ENCODE peak calls at places on chromosomes 16 and 17, in four cellular contexts. V is DMS79 treated with DMSO at 0.1 percent for 48 hours, L is amniotic stem cell, S is cardiac fibroblast. C is an unnamed sample.

GRCh38 chr17:21379080-21379711 is 3.0 kb downstream of the KCNJ12 start:
- DNase-seq in S (no peak), L (no peak), V (peak), C (no peak)

GRCh38 chr17:61009619-61010018 is 332.0 kb downstream of the BCAS3 start:
- DNase-seq in V (no peak), L (no peak), S (peak), C (no peak)

GRCh38 chr17:9115446-9116265 is 94.3 kb downstream of the NTN1 start:
- DNase-seq in S (peak), V (no peak), L (no peak), C (peak)

GRCh38 chr16:73020409-73020884 is 27.5 kb downstream of the ZFHX3 start:
- DNase-seq in S (peak), V (peak), L (peak), C (peak)

GRCh38 chr16:86962259-86962658 is 354.9 kb downstream of the C16orf95 start:
- DNase-seq in L (no peak), S (no peak), V (no peak), C (no peak)

GRCh38 chr16:1216296-1216619 is 8.8 kb downstream of the TPSG1 start:
- DNase-seq in L (no peak), V (no peak), S (no peak), C (no peak)

GRCh38 chr16:77435240-77435819 is 496 bp upstream of the ADAMTS18 start:
- DNase-seq in L (no peak), S (no peak), V (peak), C (no peak)

GRCh38 chr17:65194670-65195334 is 57.6 kb downstream of the RGS9 start:
- DNase-seq in L (no peak), V (no peak), S (no peak), C (no peak)

GRCh38 chr17:37148171-37148570 is 199.4 kb downstream of the AATF start:
- DNase-seq in S (no peak), V (no peak), L (no peak), C (no peak)

GRCh38 chr17:354651-355556 is 2.3 kb upstream of the RPH3AL start:
- DNase-seq in V (no peak), S (no peak), L (no peak), C (no peak)

GRCh38 chr16:77214411-77215138 is 15.4 kb downstream of the SYCE1L start:
- DNase-seq in V (no peak), S (no peak), L (no peak), C (no peak)

GRCh38 chr17:2950846-2951245 is 112.6 kb downstream of the OR1D5 start:
- DNase-seq in V (no peak), S (no peak), L (no peak), C (no peak)

GRCh38 chr17:64418506-64419339 is 28.1 kb upstream of the PECAM1 start:
- DNase-seq in V (peak), S (peak), L (peak), C (peak)

GRCh38 chr17:80441133-80441578 is 26.2 kb downstream of the ENDOV start:
- DNase-seq in S (peak), L (peak), V (no peak), C (peak)

GRCh38 chr17:37828313-37829124 is 83.7 kb upstream of the HNF1B start:
- DNase-seq in V (no peak), L (no peak), S (peak), C (no peak)

GRCh38 chr17:4728124-4728523 is 3.1 kb upstream of the MED11 start:
- DNase-seq in V (no peak), L (no peak), S (no peak), C (no peak)

GRCh38 chr17:81035389-81036127 is 607 bp downstream of the BAIAP2 start:
- DNase-seq in L (no peak), S (no peak), V (no peak), C (no peak)

GRCh38 chr17:65072577-65073178 is 16.1 kb upstream of the GNA13 start:
- DNase-seq in S (no peak), V (no peak), L (no peak), C (no peak)

GRCh38 chr16:9607512-9608230 is 516.2 kb downstream of the HAPSTR1 start:
- DNase-seq in S (no peak), L (no peak), V (no peak), C (no peak)

GRCh38 chr17:32520737-32521399 is 34.1 kb downstream of the CDK5R1 start:
- DNase-seq in V (peak), L (no peak), S (no peak), C (no peak)

GRCh38 chr17:79330229-79330628 is 255.6 kb downstream of the ENGASE start:
- DNase-seq in L (no peak), S (no peak), V (no peak), C (no peak)

GRCh38 chr17:13597723-13598347 is 3.9 kb downstream of the HS3ST3A1 start:
- DNase-seq in L (no peak), V (no peak), S (peak), C (peak)

GRCh38 chr17:80850109-80850508 is 141.5 kb upstream of the CHMP6 start:
- DNase-seq in S (no peak), V (no peak), L (no peak), C (no peak)

GRCh38 chr16:51939371-51940005 is 607.5 kb downstream of the TOX3 start:
- DNase-seq in V (no peak), S (no peak), L (no peak), C (no peak)

GRCh38 chr17:4648741-4649140 is 7.3 kb upstream of the ALOX15 start:
- DNase-seq in L (no peak), S (no peak), V (peak), C (no peak)

GRCh38 chr17:51499906-51500305 is 239.6 kb downstream of the UTP18 start:
- DNase-seq in S (no peak), V (no peak), L (no peak), C (no peak)

GRCh38 chr16:89308391-89309333 is 91.2 kb downstream of the ZNF778 start:
- DNase-seq in V (no peak), S (no peak), L (no peak), C (no peak)

GRCh38 chr17:11948791-11949190 is 48.5 kb downstream of the ZNF18 start:
- DNase-seq in V (no peak), S (peak), L (peak), C (peak)

GRCh38 chr16:55283776-55284717 is 40.0 kb upstream of the IRX6 start:
- DNase-seq in L (no peak), V (no peak), S (no peak), C (no peak)

GRCh38 chr17:40072481-40073346 is 9.9 kb downstream of the THRA start:
- DNase-seq in L (no peak), V (peak), S (no peak), C (no peak)

GRCh38 chr17:49358638-49359247 is 3.3 kb downstream of the ZNF652 start:
- DNase-seq in V (no peak), S (no peak), L (no peak), C (peak)

GRCh38 chr17:34607917-34608316 is 28.5 kb downstream of the TMEM132E start:
- DNase-seq in V (no peak), L (no peak), S (no peak), C (no peak)

GRCh38 chr17:6257339-6257738 is 177.6 kb downstream of the AIPL1 start:
- DNase-seq in L (no peak), V (no peak), S (no peak), C (no peak)

GRCh38 chr16:87391324-87391949 is 699 bp upstream of the MAP1LC3B start:
- DNase-seq in S (peak), L (no peak), V (no peak), C (peak)

GRCh38 chr17:46154151-46154816 is 38.9 kb downstream of the KANSL1 start:
- DNase-seq in V (no peak), L (no peak), S (peak), C (no peak)